ENCODE peak calls at places on chromosomes 2 and 18, in six cellular contexts. W is WTC11, S is cardiac fibroblast, U is AG10803, Q is osteocyte, I is AG09319. X is an unnamed sample.

GRCh38 chr2:197306024-197306690 is 4.4 kb downstream of the ANKRD44 start:
- DNase-seq in U (no peak), W (no peak), Q (no peak), I (no peak), S (no peak), X (no peak)

GRCh38 chr2:54557211-54557600 is 101.1 kb downstream of the SPTBN1 start:
- DNase-seq in I (no peak), Q (no peak), S (no peak), U (no peak), W (no peak), X (no peak)

GRCh38 chr2:55610954-55611743 is 6.3 kb downstream of the PPP4R3B start:
- DNase-seq in Q (no peak), I (no peak), S (no peak), W (no peak), U (no peak), X (no peak)

GRCh38 chr18:68564961-68565360 is 149.9 kb downstream of the TMX3 start:
- DNase-seq in Q (no peak), U (peak), S (peak), I (no peak), W (no peak), X (no peak)

GRCh38 chr2:15993232-15993610 is 52.9 kb downstream of the MYCN start:
- DNase-seq in I (no peak), W (no peak), U (no peak), Q (no peak), S (no peak), X (no peak)

GRCh38 chr18:1090758-1091157 is 186.1 kb downstream of the ADCYAP1 start:
- DNase-seq in W (no peak), S (no peak), I (no peak), U (no peak), Q (no peak), X (no peak)

GRCh38 chr2:30710461-30710860 is 96.8 kb downstream of the CAPN13 start:
- DNase-seq in I (no peak), W (no peak), U (no peak), Q (peak), S (no peak), X (no peak)

GRCh38 chr2:218671077-218671653 is 637 bp downstream of the RNF25 start:
- DNase-seq in U (peak), Q (no peak), S (peak), I (no peak), W (no peak), X (no peak)

GRCh38 chr2:64652231-64653173 is 1.2 kb downstream of the SERTAD2 start:
- DNase-seq in W (peak), S (peak), U (peak), Q (no peak), I (no peak), X (peak)

GRCh38 chr2:229843613-229844012 is 78.2 kb downstream of the TRIP12 start:
- DNase-seq in W (no peak), I (no peak), U (no peak), S (no peak), Q (no peak), X (no peak)

GRCh38 chr2:11068856-11069526 is 86.3 kb upstream of the SLC66A3 start:
- DNase-seq in S (no peak), Q (peak), U (no peak), I (no peak), W (no peak), X (no peak)

GRCh38 chr2:2571301-2572198 is 240.5 kb upstream of the MYT1L start:
- DNase-seq in S (no peak), I (no peak), Q (peak), U (no peak), W (no peak), X (no peak)

GRCh38 chr2:22692751-22693150 is 692.2 kb upstream of the KLHL29 start:
- DNase-seq in Q (no peak), S (no peak), W (no peak), I (no peak), U (no peak), X (no peak)
- TF ChIP-seq CTCF in Q (no peak), S (no peak), W (no peak), I (no peak), U (no peak), X (no peak)

DNA sequence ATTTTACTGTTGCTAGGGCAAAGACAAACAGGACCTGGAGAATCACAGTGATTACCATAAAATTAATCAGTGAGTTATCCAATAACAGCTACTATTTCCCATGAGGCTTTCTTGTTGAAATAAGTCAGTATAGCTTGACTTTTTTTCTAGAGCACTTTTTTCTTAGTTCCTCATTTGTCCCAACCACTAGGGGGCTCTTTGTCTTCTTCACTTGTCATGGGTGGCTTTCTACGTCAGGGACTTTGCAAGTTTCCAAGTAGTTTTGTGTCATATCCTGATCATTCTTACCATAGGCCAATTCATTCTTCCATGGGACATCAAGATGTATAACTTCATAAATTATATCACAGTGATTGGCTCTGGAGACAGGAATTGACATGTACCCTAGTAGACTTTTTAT is 1019.6 kb upstream of the PIK3C3 start:
- DNase-seq in Q (no peak), I (no peak), S (peak), W (no peak), U (peak), X (no peak)
- TF ChIP-seq CTCF in Q (peak), I (no peak), S (peak), W (peak), U (peak), X (peak)

GRCh38 chr18:31309115-31309514 is 8.8 kb upstream of the DSG1 start:
- DNase-seq in U (no peak), I (no peak), Q (no peak), W (no peak), S (no peak), X (no peak)
- TF ChIP-seq CTCF in U (no peak), I (no peak), Q (no peak), W (no peak), S (no peak), X (no peak)

GRCh38 chr2:234474654-234475053 is 22.2 kb downstream of the ARL4C start:
- DNase-seq in W (no peak), U (no peak), I (no peak), Q (no peak), S (no peak), X (no peak)

GRCh38 chr2:234480337-234480736 is 16.5 kb downstream of the ARL4C start:
- DNase-seq in Q (no peak), U (no peak), S (no peak), W (no peak), I (no peak), X (no peak)

GRCh38 chr2:234478121-234478858 is 18.6 kb downstream of the ARL4C start:
- DNase-seq in Q (no peak), W (no peak), U (no peak), S (no peak), I (no peak), X (no peak)

GRCh38 chr2:234479465-234479864 is 17.4 kb downstream of the ARL4C start:
- DNase-seq in I (no peak), Q (no peak), W (no peak), S (no peak), U (no peak), X (no peak)

GRCh38 chr2:234476766-234477165 is 20.1 kb downstream of the ARL4C start:
- DNase-seq in W (no peak), Q (no peak), U (no peak), S (no peak), I (no peak), X (no peak)
- TF ChIP-seq CTCF in W (no peak), Q (no peak), U (no peak), S (no peak), I (no peak), X (no peak)

GRCh38 chr18:41579185-41579584 is 375.8 kb upstream of the PIK3C3 start:
- DNase-seq in U (no peak), I (no peak), Q (no peak), S (peak), W (no peak), X (no peak)
- TF ChIP-seq CTCF in U (no peak), I (no peak), Q (no peak), S (no peak), W (no peak), X (no peak)

GRCh38 chr2:105398522-105399206 is at the start of gene FHL2:
- DNase-seq in S (peak), I (no peak), W (peak), Q (peak), U (peak), X (peak)
- TF ChIP-seq CTCF in S (peak), I (peak), W (no peak), Q (peak), U (peak), X (peak)

DNA sequence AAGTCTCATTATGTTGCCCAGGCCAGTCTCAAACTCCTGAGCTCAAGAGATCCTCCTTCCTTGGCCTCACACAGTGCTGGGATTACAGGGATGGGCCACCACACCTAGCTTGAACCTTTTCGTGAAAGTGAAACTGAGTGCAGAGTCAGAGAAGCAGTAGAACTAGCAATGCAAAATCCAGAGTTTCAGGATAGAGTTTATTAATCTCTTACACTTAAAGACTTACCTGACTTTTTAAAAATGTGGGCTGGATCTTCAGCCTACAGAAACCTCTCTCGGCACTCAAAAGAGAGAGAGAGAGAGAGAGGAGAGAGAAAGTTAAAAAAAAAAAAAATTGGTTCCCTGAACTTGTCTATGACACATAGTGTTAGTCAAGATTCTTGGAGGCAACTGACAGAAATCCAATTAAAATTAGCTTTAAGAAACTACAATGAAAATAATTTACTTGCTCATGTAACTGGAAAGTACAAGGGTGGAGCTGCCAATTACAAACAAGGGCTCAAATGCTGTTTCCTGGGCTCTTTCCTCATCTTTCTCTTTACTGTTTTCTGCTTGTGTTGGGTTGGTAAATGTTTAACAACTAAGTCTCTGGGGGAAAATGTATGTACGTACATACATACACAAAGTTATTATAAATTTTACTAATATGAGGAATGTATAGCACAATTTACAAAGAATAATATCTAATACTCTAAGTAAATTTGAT is 98.1 kb upstream of the CERS6 start:
- DNase-seq in S (no peak), U (no peak), I (no peak), W (no peak), Q (no peak), X (no peak)
- TF ChIP-seq CTCF in S (no peak), U (no peak), I (no peak), W (no peak), Q (no peak), X (no peak)

DNA sequence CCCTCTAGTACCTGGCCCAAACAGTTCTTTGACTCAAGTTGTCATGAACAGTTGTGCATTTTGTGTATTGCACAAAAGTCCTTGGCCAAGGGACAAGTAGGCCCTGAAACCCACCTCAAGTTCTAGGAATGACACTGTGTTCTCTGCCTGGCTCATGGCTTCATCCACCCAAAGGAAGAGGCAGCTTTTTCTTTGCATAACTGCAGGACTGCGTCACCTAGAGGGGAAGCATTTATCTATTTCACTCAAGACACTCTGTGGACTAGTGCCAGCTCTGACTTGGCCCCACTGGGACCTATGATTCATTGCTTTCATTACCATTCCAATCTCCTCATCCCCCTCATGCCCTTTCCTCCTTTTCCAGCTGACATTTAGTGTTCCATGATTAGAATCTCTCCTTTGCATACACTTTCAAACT is 119.3 kb upstream of the SIX2 start:
- DNase-seq in Q (no peak), S (peak), I (peak), W (no peak), U (peak), X (no peak)
- TF ChIP-seq CTCF in Q (peak), S (no peak), I (peak), W (no peak), U (peak), X (no peak)

X was measured in nephron progenitor cell.